ENCODE peak calls at places on chromosomes 5 and 9, in seven cellular contexts. S, T, K, N, L, V and G are unnamed samples. For H3K4me1, the result is how much of the 10 kb centered on the place peaks cover.

GRCh38 chr5:130720355-130720754 is 444.7 kb downstream of the HINT1 start:
- DNase-seq in S (peak), T (no peak), K (no peak), N (no peak), L (no peak), V (peak), G (no peak)

GRCh38 chr5:173296737-173297676 is 31.2 kb downstream of the STC2 start:
- DNase-seq in S (no peak), T (no peak), K (no peak), N (no peak), L (no peak), V (no peak), G (no peak)

GRCh38 chr5:120293796-120294195 is 170.3 kb upstream of the PRR16 start:
- DNase-seq in S (no peak), T (no peak), K (no peak), N (no peak), L (no peak), V (no peak), G (no peak)

GRCh38 chr5:148912714-148913398 is 86.4 kb downstream of the ADRB2 start:
- DNase-seq in S (peak), T (no peak), K (no peak), N (no peak), L (no peak), V (peak), G (no peak)

GRCh38 chr9:36149197-36149596 is 12.7 kb downstream of the GLIPR2 start:
- DNase-seq in S (peak), T (no peak), K (no peak), N (no peak), L (peak), V (no peak), G (no peak)

GRCh38 chr9:133050142-133050541 is 11.6 kb upstream of the CEL start:
- DNase-seq in S (no peak), T (no peak), K (no peak), N (no peak), L (no peak), V (no peak), G (no peak)

GRCh38 chr9:125472926-125473701 is 211.5 kb downstream of the GAPVD1 start:
- DNase-seq in S (peak), T (peak), K (no peak), N (no peak), L (peak), V (no peak), G (no peak)

GRCh38 chr5:135304352-135305221 is 94.4 kb downstream of the MACROH2A1 start:
- DNase-seq in S (no peak), T (no peak), K (no peak), N (no peak), L (no peak), V (no peak), G (no peak)

GRCh38 chr9:35348109-35348508 is 141.8 kb upstream of the RUSC2 start:
- DNase-seq in S (no peak), T (no peak), K (no peak), N (no peak), L (no peak), V (no peak), G (no peak)

GRCh38 chr9:30293231-30293630 is 2091.2 kb upstream of the ACO1 start:
- DNase-seq in S (no peak), T (no peak), K (no peak), N (no peak), L (no peak), V (no peak), G (no peak)

GRCh38 chr5:60503771-60504170 is 196.2 kb downstream of the DEPDC1B start:
- DNase-seq in S (no peak), T (no peak), K (no peak), N (no peak), L (no peak), V (no peak), G (no peak)

GRCh38 chr9:64128572-64128971 is 1156.4 kb downstream of the FOXD4L5 start:
- DNase-seq in S (no peak), T (no peak), K (no peak), N (no peak), L (no peak), V (peak), G (no peak)

GRCh38 chr5:59142138-59142537 is 559.3 kb downstream of the RAB3C start:
- DNase-seq in S (no peak), T (no peak), K (no peak), N (no peak), L (no peak), V (no peak), G (no peak)

GRCh38 chr9:8868632-8869031 is 1069.1 kb upstream of the DMAC1 start:
- DNase-seq in S (no peak), T (no peak), K (no peak), N (no peak), L (no peak), V (no peak), G (no peak)

GRCh38 chr5:14396071-14396470 is 185.5 kb upstream of the OTULINL start:
- DNase-seq in S (no peak), T (no peak), K (no peak), N (no peak), L (no peak), V (no peak), G (no peak)

GRCh38 chr5:78129632-78130031 is 164.9 kb downstream of the AP3B1 start:
- DNase-seq in S (peak), T (no peak), K (no peak), N (no peak), L (no peak), V (no peak), G (no peak)

GRCh38 chr9:137045294-137046093 is 483 bp downstream of the NPDC1 start:
- DNase-seq in S (peak), T (no peak), K (no peak), N (no peak), L (peak), V (no peak), G (no peak)

GRCh38 chr5:133702773-133703770 is 90.7 kb upstream of the FSTL4 start:
- DNase-seq in S (peak), T (peak), K (peak), N (no peak), L (no peak), V (no peak), G (no peak)

GRCh38 chr9:6414291-6414690 is 1.3 kb downstream of the UHRF2 start:
- DNase-seq in S (no peak), T (no peak), K (no peak), N (no peak), L (no peak), V (no peak), G (no peak)

GRCh38 chr5:169421677-169422076 is 120.7 kb upstream of the SLIT3 start:
- DNase-seq in S (no peak), T (no peak), K (no peak), N (no peak), L (no peak), V (no peak), G (no peak)

GRCh38 chr9:27462434-27462833 is 61.7 kb upstream of the IFNK start:
- DNase-seq in S (no peak), T (no peak), K (no peak), N (no peak), L (no peak), V (peak), G (no peak)
- TF ChIP-seq EP300 in S (no peak), T (no peak), K (no peak), N (no peak), L (no peak), V (no peak), G (no peak)

DNA sequence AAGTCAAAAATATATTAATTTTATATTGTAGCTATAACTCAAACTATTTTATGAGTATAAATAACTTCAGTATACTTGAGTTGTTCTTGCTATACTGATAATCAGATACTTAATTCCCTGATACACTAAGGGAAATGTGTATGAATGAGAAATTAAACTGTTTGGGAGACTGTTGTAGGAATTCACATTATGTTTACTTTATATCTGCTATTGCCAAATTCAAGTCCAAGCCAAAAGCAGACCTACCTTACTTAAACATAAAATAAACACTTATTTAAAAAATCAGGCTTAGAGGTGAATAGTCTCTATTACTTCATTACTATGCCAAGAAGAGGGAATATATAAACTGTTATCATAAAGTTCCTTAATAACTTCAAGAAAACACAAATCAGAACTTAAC is 13.2 kb downstream of the NR3C1 start:
- DNase-seq in S (no peak), T (no peak), K (no peak), N (no peak), L (no peak), V (no peak), G (no peak)
- H3K4me1 ChIP-seq in S (under half), T (half or more), K (half or more), N (under half), L (under half), V (half or more), G (half or more)

DNA sequence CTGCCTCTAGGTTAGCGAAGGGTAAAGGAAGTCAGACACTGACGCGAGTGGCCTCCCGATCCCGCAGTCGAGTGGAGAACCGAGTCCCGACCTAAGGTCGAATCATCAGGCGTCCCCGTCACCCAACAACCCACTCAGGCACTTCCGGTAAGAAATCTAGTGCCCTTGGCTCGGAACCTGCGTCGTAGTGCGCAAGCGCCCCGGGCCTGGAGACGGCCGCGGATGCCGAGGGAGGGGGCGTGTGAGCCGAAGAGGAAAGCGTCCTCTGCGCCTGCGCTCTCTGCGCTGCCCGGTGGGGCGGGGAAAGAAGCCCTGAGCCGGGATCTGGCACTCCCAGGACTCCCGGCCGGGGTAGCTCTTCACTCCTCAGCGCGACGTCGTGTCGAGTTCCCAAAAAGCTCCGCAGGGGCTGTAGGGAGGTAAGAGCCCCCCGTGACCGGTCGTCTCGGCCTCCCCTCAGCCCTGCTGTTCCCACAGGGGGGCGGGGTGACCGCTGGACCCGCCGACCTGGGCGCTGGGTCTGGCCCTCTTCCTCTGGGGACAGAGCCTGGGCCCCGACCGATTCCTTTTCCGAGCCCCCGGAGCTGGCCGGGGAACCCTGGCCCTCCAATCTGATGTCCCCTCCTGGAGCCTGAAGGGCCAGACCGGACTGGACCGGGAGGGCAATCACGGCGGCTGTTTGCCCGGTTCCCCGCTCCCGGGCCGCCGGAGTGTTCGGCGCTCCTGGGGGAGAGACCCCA is at the start of gene ZFYVE16:
- DNase-seq in S (peak), T (peak), K (peak), N (peak), L (peak), V (peak), G (peak)
- TF ChIP-seq CTCF in S (peak), T (peak), K (peak), N (no peak), L (no peak), V (no peak), G (peak)

DNA sequence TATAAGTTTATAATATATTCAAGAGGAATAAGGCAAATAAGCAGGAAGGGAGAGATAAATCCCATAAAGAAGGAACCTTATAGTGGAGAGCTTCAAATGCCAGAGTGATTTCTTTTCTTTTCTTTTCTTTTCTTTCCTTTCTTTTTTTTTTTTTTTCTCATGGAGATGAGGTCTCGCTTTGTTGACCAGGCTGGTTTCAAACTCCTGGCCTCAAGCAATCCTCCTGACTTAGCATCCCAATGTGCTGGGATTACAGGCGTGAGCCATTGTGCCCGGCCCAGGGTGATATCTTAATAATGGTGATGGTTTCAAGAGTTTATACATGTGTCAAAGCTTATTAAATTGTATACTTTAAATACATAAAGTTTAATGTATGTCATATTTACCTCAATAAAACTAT is 19.6 kb upstream of the FOCAD start:
- DNase-seq in S (no peak), T (no peak), K (no peak), N (no peak), L (no peak), V (no peak), G (no peak)
- TF ChIP-seq EP300 in S (no peak), T (no peak), K (no peak), N (no peak), L (no peak), V (no peak), G (no peak)

GRCh38 chr5:1795931-1796330 is 3.7 kb downstream of the MRPL36 start:
- DNase-seq in S (no peak), T (peak), K (no peak), N (no peak), L (no peak), V (no peak), G (no peak)
- H3K4me1 ChIP-seq in S (under half), T (under half), K (under half), N (under half), L (under half), V (under half), G (under half)

GRCh38 chr5:73630760-73631159 is 4.8 kb downstream of the ARHGEF28 start:
- DNase-seq in S (no peak), T (no peak), K (no peak), N (no peak), L (no peak), V (no peak), G (no peak)

GRCh38 chr5:73636408-73636807 is 10.4 kb downstream of the ARHGEF28 start:
- DNase-seq in S (no peak), T (no peak), K (no peak), N (no peak), L (no peak), V (no peak), G (no peak)

GRCh38 chr5:73629456-73629855 is 3.5 kb downstream of the ARHGEF28 start:
- DNase-seq in S (no peak), T (no peak), K (no peak), N (no peak), L (no peak), V (no peak), G (no peak)

GRCh38 chr5:73631500-73631899 is 5.5 kb downstream of the ARHGEF28 start:
- DNase-seq in S (no peak), T (no peak), K (no peak), N (no peak), L (no peak), V (no peak), G (no peak)

DNA sequence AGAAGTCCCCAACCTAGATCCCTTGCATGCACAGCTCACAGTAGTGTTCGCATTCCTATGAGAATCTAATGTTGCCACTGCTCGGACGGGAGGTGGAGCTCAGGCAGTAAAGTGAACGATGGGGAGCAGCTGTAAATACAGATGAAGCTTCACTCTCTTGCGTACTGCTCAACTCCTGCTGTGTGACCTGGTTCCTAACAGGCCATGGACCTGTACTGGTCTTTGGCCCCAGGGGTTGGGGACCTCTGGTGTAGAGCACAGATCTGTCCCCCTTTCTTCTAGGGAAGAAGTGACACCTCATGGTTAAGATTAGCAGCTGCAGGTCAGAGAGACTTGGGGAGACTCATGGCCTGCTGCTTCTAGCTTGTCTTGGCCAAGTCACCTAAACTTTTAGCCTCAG is 7.1 kb downstream of the ARHGEF28 start:
- DNase-seq in S (no peak), T (no peak), K (no peak), N (no peak), L (no peak), V (peak), G (no peak)
- TF ChIP-seq CTCF in S (no peak), T (no peak), K (no peak), N (no peak), L (no peak), V (no peak), G (no peak)